ENCODE peak calls at places on chromosome 4, in ten cellular contexts. O is stimulated activated CD8-positive, alpha-beta memory T cell treated with anti-CD3 and anti-CD28 coated beads, Interleukin-12 subunit alpha, Interleukin-12 subunit beta, amount 100 ng/mL, for 1 hour; I is tibial artery; D is GM19239; Q is kidney epithelial cell; J is choroid plexus epithelial cell; M is substantia nigra; A is cardiac fibroblast; P is lower lobe of right lung; K is fibroblast of gingiva. R is an unnamed sample.

GRCh38 chr4:8394806-8395205 is 45.7 kb downstream of the ACOX3 start:
- DNase-seq in J (no peak), K (no peak), I (no peak), P (no peak), M (no peak), A (no peak), Q (no peak), D (no peak), O (no peak), R (no peak)

GRCh38 chr4:39970559-39971270 is 7.0 kb downstream of the PDS5A start:
- DNase-seq in Q (peak), I (no peak), A (peak), J (peak), O (no peak), D (no peak), P (peak), M (no peak), K (no peak), R (no peak)

GRCh38 chr4:168737441-168738176 is 240.8 kb downstream of the PALLD start:
- DNase-seq in D (no peak), Q (no peak), I (no peak), P (no peak), A (no peak), M (no peak), K (peak), J (peak), O (no peak), R (no peak)

GRCh38 chr4:13986533-13986932 is 359.0 kb upstream of the BOD1L1 start:
- DNase-seq in K (peak), J (no peak), P (no peak), D (no peak), Q (no peak), I (no peak), M (no peak), A (peak), O (no peak), R (no peak)

GRCh38 chr4:152166567-152166966 is 369.3 kb downstream of the FBXW7 start:
- DNase-seq in K (no peak), Q (no peak), J (peak), P (no peak), D (no peak), O (no peak), M (no peak), A (peak), I (no peak), R (peak)

GRCh38 chr4:10015140-10015753 is 6.0 kb downstream of the SLC2A9 start:
- DNase-seq in D (no peak), K (peak), O (no peak), I (no peak), P (no peak), A (peak), J (peak), M (no peak), Q (no peak), R (peak)

GRCh38 chr4:140755811-140756291 is 334 bp downstream of the TBC1D9 start:
- DNase-seq in A (peak), K (peak), I (peak), M (no peak), P (peak), D (peak), J (peak), Q (no peak), O (no peak), R (no peak)

GRCh38 chr4:20273793-20274192 is 22.1 kb downstream of the SLIT2 start:
- DNase-seq in M (no peak), O (no peak), Q (peak), A (no peak), D (no peak), J (no peak), P (no peak), K (no peak), I (no peak), R (no peak)

GRCh38 chr4:51831133-51831532 is 11.8 kb upstream of the DCUN1D4 start:
- DNase-seq in I (peak), K (peak), D (no peak), J (peak), A (peak), O (peak), M (peak), Q (no peak), P (peak), R (peak)

GRCh38 chr4:41538887-41539498 is 1.0 kb downstream of the LIMCH1 start:
- DNase-seq in Q (no peak), O (no peak), A (no peak), I (no peak), J (no peak), K (no peak), P (no peak), D (no peak), M (no peak), R (no peak)

GRCh38 chr4:57080781-57081650 is 29.2 kb downstream of the IGFBP7 start:
- DNase-seq in Q (peak), M (no peak), P (no peak), D (no peak), O (no peak), A (peak), I (no peak), J (peak), K (peak), R (peak)

GRCh38 chr4:83631066-83631465 is 95.2 kb downstream of the GPAT3 start:
- DNase-seq in A (peak), M (no peak), I (no peak), J (peak), K (peak), Q (no peak), P (no peak), O (no peak), D (no peak), R (no peak)

GRCh38 chr4:185716008-185716976 is 95.7 kb downstream of the SORBS2 start:
- DNase-seq in M (no peak), A (no peak), K (no peak), O (no peak), P (peak), D (no peak), Q (no peak), I (no peak), J (no peak), R (no peak)